ENCODE peak calls at places on chromosomes 12 and 14, in four cellular contexts. One of them, this sample, is unnamed.

GRCh38 chr12:87171356-87171755 is 857.8 kb downstream of the C12orf50 start:
- DNase-seq in K562: no peak
- DNase-seq in H1: no peak
- DNase-seq in HepG2: no peak
- DNase-seq in this sample: no peak

GRCh38 chr12:22684526-22685118 is 59.7 kb downstream of the ETNK1 start:
- DNase-seq in K562: no peak
- DNase-seq in H1: no peak
- DNase-seq in HepG2: peak
- DNase-seq in this sample: peak

GRCh38 chr14:53951661-53952265 is 4.9 kb downstream of the BMP4 start:
- DNase-seq in K562: no peak
- DNase-seq in H1: peak
- DNase-seq in HepG2: no peak
- DNase-seq in this sample: no peak

GRCh38 chr12:57446292-57446960 is 8.7 kb upstream of the INHBE start:
- DNase-seq in K562: no peak
- DNase-seq in H1: no peak
- DNase-seq in HepG2: no peak
- DNase-seq in this sample: no peak

GRCh38 chr14:37081220-37081619 is 91.2 kb downstream of the SLC25A21 start:
- DNase-seq in K562: no peak
- DNase-seq in H1: no peak
- DNase-seq in HepG2: no peak
- DNase-seq in this sample: no peak

GRCh38 chr12:45543887-45544286 is 185.6 kb upstream of the ARID2 start:
- DNase-seq in K562: peak
- DNase-seq in H1: no peak
- DNase-seq in HepG2: peak
- DNase-seq in this sample: peak

GRCh38 chr14:23123419-23123818 is 4.4 kb upstream of the CEBPE start:
- DNase-seq in K562: peak
- DNase-seq in H1: no peak
- DNase-seq in HepG2: no peak
- DNase-seq in this sample: no peak

GRCh38 chr14:54610051-54610977 is 43.4 kb downstream of the SAMD4A start:
- DNase-seq in K562: no peak
- DNase-seq in H1: no peak
- DNase-seq in HepG2: no peak
- DNase-seq in this sample: no peak

GRCh38 chr12:120760349-120761245 is 35.0 kb downstream of the ACADS start:
- DNase-seq in K562: no peak
- DNase-seq in H1: no peak
- DNase-seq in HepG2: no peak
- DNase-seq in this sample: no peak

GRCh38 chr12:51122844-51123243 is 39.4 kb upstream of the CSRNP2 start:
- DNase-seq in K562: no peak
- DNase-seq in H1: no peak
- DNase-seq in HepG2: peak
- DNase-seq in this sample: no peak
- TF ChIP-seq HDAC6 in K562: no peak
- TF ChIP-seq HDAC6 in H1: no peak
- TF ChIP-seq HDAC6 in HepG2: no peak
- TF ChIP-seq HDAC6 in this sample: no peak

DNA sequence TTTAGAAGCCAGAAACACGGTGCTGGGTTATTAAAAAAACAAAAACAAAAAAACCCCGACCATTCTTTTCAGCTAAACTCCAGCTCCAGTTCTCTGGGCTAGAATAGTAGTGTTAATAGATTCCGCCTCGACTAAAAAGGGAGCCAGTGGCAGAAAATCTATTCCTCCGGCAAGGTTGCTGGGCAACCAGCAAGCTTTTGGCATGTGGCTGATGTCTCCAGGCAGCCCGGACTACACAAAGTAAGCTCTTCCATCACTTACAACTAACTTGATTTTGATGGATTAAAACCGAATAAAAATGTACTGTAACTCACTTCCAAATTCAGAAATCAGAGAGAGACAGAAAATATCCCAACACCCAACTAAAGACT is 126.4 kb upstream of the FOXN3 start:
- DNase-seq in K562: no peak
- DNase-seq in H1: no peak
- DNase-seq in HepG2: no peak
- DNase-seq in this sample: no peak
- TF ChIP-seq HDAC6 in K562: no peak
- TF ChIP-seq HDAC6 in H1: no peak
- TF ChIP-seq HDAC6 in HepG2: no peak
- TF ChIP-seq HDAC6 in this sample: no peak

GRCh38 chr12:132197581-132198281 is 53.5 kb downstream of the NOC4L start:
- DNase-seq in K562: no peak
- DNase-seq in H1: no peak
- DNase-seq in HepG2: no peak
- DNase-seq in this sample: no peak
- TF ChIP-seq HDAC6 in K562: no peak
- TF ChIP-seq HDAC6 in H1: no peak
- TF ChIP-seq HDAC6 in HepG2: no peak
- TF ChIP-seq HDAC6 in this sample: no peak

GRCh38 chr12:10720974-10721565 is 2.1 kb downstream of the YBX3 start:
- DNase-seq in K562: no peak
- DNase-seq in H1: no peak
- DNase-seq in HepG2: no peak
- DNase-seq in this sample: no peak

GRCh38 chr12:10721654-10722501 is 1.2 kb downstream of the YBX3 start:
- DNase-seq in K562: peak
- DNase-seq in H1: peak
- DNase-seq in HepG2: peak
- DNase-seq in this sample: peak

GRCh38 chr12:10719482-10719881 is 3.6 kb downstream of the YBX3 start:
- DNase-seq in K562: no peak
- DNase-seq in H1: no peak
- DNase-seq in HepG2: no peak
- DNase-seq in this sample: no peak

GRCh38 chr12:10722502-10722904 is 620 bp downstream of the YBX3 start:
- DNase-seq in K562: peak
- DNase-seq in H1: peak
- DNase-seq in HepG2: peak
- DNase-seq in this sample: no peak

DNA sequence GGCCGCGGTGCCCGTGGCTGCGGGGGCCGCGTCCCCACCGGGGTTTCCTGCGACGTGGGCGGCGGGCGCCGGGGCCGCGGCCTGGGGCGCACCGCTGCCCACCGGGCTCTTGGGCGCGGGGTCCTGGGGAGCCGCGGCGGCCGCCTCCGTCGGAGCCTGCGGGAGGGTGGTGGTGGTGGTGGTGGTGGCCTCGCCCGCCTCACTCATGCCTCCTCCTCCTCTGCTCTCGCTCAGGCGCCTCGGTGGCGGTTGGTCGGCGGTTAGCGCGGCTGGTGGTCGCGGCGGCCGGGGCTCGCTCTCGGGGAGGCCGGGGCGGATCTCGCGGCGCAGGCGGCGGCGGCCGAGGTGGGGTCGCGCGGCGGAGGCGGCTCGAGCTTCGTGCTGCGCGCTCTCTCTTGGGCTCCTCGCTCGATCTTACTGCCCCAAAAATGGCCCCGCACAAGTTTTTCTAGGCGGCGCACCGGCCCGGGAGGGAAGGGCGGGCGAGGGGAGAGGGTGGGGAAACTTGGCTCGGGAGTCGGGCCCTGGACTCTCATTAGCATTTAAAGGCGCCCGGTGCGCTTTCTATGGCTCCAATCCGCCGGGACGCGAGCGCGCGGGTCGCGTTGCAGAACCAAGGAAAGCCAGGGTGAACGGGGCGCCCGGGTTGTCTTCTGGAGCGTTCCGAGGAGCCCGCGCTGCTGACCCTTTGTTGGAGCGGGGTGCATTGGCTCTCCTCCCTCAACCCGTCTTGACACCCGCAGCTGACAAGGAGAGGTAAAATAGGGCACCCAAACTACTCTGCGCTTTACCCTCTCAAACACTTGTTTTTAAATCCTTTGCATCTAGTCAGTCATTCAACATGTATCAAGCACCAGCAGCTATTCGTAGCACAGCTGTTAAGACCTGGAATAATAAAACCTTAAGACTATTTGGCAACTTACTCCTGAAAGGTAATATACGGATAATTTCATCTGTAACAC is at the start of gene YBX3:
- DNase-seq in K562: peak
- DNase-seq in H1: peak
- DNase-seq in HepG2: peak
- DNase-seq in this sample: no peak
- TF ChIP-seq HDAC6 in K562: no peak
- TF ChIP-seq HDAC6 in H1: no peak
- TF ChIP-seq HDAC6 in HepG2: no peak
- TF ChIP-seq HDAC6 in this sample: no peak

GRCh38 chr12:66668311-66668710 is 10.6 kb downstream of the GRIP1 start:
- DNase-seq in K562: no peak
- DNase-seq in H1: no peak
- DNase-seq in HepG2: no peak
- DNase-seq in this sample: no peak

GRCh38 chr12:66664076-66664475 is 14.8 kb downstream of the GRIP1 start:
- DNase-seq in K562: no peak
- DNase-seq in H1: no peak
- DNase-seq in HepG2: no peak
- DNase-seq in this sample: no peak

GRCh38 chr12:66662729-66663128 is 16.1 kb downstream of the GRIP1 start:
- DNase-seq in K562: no peak
- DNase-seq in H1: no peak
- DNase-seq in HepG2: no peak
- DNase-seq in this sample: no peak

GRCh38 chr12:66663605-66664004 is 15.3 kb downstream of the GRIP1 start:
- DNase-seq in K562: no peak
- DNase-seq in H1: no peak
- DNase-seq in HepG2: no peak
- DNase-seq in this sample: no peak

GRCh38 chr12:66665416-66665815 is 13.5 kb downstream of the GRIP1 start:
- DNase-seq in K562: no peak
- DNase-seq in H1: no peak
- DNase-seq in HepG2: no peak
- DNase-seq in this sample: no peak
- TF ChIP-seq HDAC6 in K562: no peak
- TF ChIP-seq HDAC6 in H1: no peak
- TF ChIP-seq HDAC6 in HepG2: no peak
- TF ChIP-seq HDAC6 in this sample: no peak

GRCh38 chr12:117907108-117907689 is 61.6 kb downstream of the KSR2 start:
- DNase-seq in K562: no peak
- DNase-seq in H1: no peak
- DNase-seq in HepG2: no peak
- DNase-seq in this sample: no peak
- TF ChIP-seq HDAC6 in K562: no peak
- TF ChIP-seq HDAC6 in H1: no peak
- TF ChIP-seq HDAC6 in HepG2: no peak
- TF ChIP-seq HDAC6 in this sample: no peak

DNA sequence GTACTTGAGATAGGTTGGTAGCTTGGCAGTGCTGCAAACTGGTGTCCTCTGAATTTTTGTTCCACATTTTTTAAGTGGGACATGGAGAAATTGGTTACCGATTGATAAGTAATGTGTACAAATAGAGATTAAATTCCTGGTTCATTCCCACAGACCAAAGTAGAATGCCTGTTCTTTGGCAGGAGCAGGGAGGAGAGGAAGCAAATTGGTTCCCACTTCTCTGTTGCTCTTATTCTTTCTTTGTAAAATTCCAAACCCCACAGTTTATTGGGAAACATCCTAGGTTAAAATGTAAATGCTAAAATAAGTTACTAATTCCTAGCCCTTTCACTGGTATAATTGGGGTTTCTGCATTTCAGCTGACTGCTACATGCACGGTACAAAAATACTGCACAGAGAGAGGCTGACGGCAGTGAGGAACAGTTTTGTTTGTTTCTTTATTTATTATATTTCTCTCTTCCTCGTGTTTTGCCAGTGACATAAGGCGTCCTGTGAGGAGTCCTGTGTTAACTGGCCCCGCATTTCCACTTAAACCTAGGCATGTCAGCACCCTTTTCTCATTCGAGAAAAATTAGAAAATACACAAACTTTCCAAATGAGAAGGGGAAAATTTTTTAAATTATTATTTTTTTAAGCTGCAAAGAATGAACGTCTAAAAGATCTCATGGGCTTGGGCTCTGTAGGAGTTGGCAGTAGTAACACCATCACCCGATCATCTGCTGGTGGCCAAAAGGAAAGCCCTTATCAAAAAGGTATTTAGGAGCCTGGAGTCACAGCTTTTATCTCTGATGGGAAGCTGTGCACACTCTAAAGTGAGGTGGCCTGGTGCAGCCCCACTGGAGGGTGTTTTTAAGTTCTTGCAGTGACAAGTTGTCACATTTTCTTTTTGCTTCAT is 25.4 kb upstream of the BCL7A start:
- DNase-seq in K562: no peak
- DNase-seq in H1: no peak
- DNase-seq in HepG2: peak
- DNase-seq in this sample: no peak
- TF ChIP-seq HDAC6 in K562: no peak
- TF ChIP-seq HDAC6 in H1: no peak
- TF ChIP-seq HDAC6 in HepG2: no peak
- TF ChIP-seq HDAC6 in this sample: no peak

DNA sequence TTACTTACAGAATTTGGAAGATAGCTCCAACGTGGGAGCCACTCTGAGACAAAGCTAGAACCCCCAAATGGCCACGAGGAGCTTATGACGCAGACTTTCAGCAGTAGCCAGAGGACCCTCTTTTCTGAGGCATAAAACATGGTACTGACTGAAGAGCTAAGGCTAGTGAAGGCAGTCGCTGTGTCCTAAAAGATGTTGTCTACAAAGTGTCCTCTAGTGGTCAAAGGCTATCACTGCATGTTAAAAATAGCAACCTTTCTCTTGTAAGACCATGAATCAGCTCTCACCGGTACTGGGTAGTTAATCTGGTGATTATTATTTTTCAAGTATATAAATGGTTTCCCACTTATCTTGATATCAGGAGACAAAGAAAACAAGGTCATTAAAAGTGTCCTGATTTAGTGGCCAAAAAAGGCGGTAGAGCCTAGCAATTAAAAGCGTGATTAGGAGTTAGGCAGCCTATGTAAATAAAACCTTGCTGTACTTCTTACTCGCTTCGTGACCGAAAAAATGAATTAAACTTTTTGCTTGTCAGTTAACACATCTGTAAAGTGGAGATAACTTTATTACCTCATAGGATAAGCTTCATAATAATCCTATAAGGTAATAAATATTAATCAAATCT is 47.0 kb upstream of the LGR5 start:
- DNase-seq in K562: peak
- DNase-seq in H1: no peak
- DNase-seq in HepG2: peak
- DNase-seq in this sample: peak
- TF ChIP-seq HDAC6 in K562: no peak
- TF ChIP-seq HDAC6 in H1: no peak
- TF ChIP-seq HDAC6 in HepG2: no peak
- TF ChIP-seq HDAC6 in this sample: no peak

GRCh38 chr12:109726511-109727038 is 12.9 kb downstream of the FAM222A start:
- DNase-seq in K562: no peak
- DNase-seq in H1: no peak
- DNase-seq in HepG2: no peak
- DNase-seq in this sample: no peak
- TF ChIP-seq HDAC6 in K562: no peak
- TF ChIP-seq HDAC6 in H1: no peak
- TF ChIP-seq HDAC6 in HepG2: no peak
- TF ChIP-seq HDAC6 in this sample: no peak

This sample was measured in GM12878.